ENCODE peak calls at places on chromosome 3, in ten cellular contexts. T, H, R, L, I, Y, N, Q, O and S are unnamed samples.

GRCh38 chr3:41243183-41243582 is 43.9 kb downstream of the CTNNB1 start:
- DNase-seq in T (no peak), H (no peak), R (no peak), L (no peak), I (no peak), Y (no peak), N (no peak), Q (no peak), O (no peak), S (no peak)

GRCh38 chr3:31755911-31756658 is 223.4 kb downstream of the STT3B start:
- DNase-seq in T (no peak), H (no peak), R (no peak), L (no peak), I (no peak), Y (no peak), N (no peak), Q (peak), O (no peak), S (no peak)

GRCh38 chr3:42036483-42036823 is 54.7 kb upstream of the TRAK1 start:
- DNase-seq in T (no peak), H (no peak), R (peak), L (no peak), I (no peak), Y (peak), N (no peak), Q (peak), O (no peak), S (no peak)

GRCh38 chr3:63355809-63356208 is 77.7 kb downstream of the SYNPR start:
- DNase-seq in T (no peak), H (no peak), R (no peak), L (no peak), I (no peak), Y (peak), N (no peak), Q (no peak), O (no peak), S (no peak)

GRCh38 chr3:172321035-172321434 is 127.2 kb downstream of the GHSR start:
- DNase-seq in T (no peak), H (no peak), R (no peak), L (no peak), I (no peak), Y (no peak), N (no peak), Q (peak), O (no peak), S (no peak)

GRCh38 chr3:97949743-97950142 is 22.5 kb downstream of the RIOX2 start:
- DNase-seq in T (no peak), H (no peak), R (no peak), L (no peak), I (no peak), Y (no peak), N (no peak), Q (no peak), O (no peak), S (no peak)

GRCh38 chr3:54663558-54664114 is 264.2 kb downstream of the LRTM1 start:
- DNase-seq in T (no peak), H (no peak), R (no peak), L (no peak), I (no peak), Y (no peak), N (no peak), Q (no peak), O (no peak), S (no peak)

GRCh38 chr3:171122212-171122611 is 95.7 kb upstream of the SLC2A2 start:
- DNase-seq in T (no peak), H (no peak), R (no peak), L (no peak), I (no peak), Y (no peak), N (peak), Q (peak), O (no peak), S (no peak)

GRCh38 chr3:122356402-122356801 is 26.6 kb downstream of the MIX23 start:
- DNase-seq in T (peak), H (peak), R (peak), L (no peak), I (peak), Y (peak), N (peak), Q (peak), O (peak), S (no peak)

GRCh38 chr3:86793786-86794185 is 197.2 kb downstream of the VGLL3 start:
- DNase-seq in T (no peak), H (no peak), R (no peak), L (no peak), I (no peak), Y (peak), N (no peak), Q (peak), O (no peak), S (no peak)

GRCh38 chr3:181741428-181741827 is 29.7 kb downstream of the SOX2 start:
- DNase-seq in T (no peak), H (no peak), R (no peak), L (no peak), I (no peak), Y (no peak), N (no peak), Q (no peak), O (no peak), S (no peak)

GRCh38 chr3:56322862-56323261 is 145.4 kb downstream of the ERC2 start:
- DNase-seq in T (no peak), H (no peak), R (no peak), L (no peak), I (no peak), Y (no peak), N (no peak), Q (no peak), O (no peak), S (no peak)

GRCh38 chr3:186258968-186259367 is 103.1 kb downstream of the DGKG start:
- DNase-seq in T (peak), H (no peak), R (no peak), L (no peak), I (no peak), Y (no peak), N (no peak), Q (no peak), O (no peak), S (no peak)

GRCh38 chr3:3998140-3998977 is 199.1 kb downstream of the LRRN1 start:
- DNase-seq in T (peak), H (no peak), R (no peak), L (no peak), I (peak), Y (no peak), N (no peak), Q (peak), O (peak), S (no peak)

GRCh38 chr3:27130796-27131195 is 238.4 kb downstream of the NEK10 start:
- DNase-seq in T (no peak), H (no peak), R (no peak), L (no peak), I (no peak), Y (no peak), N (no peak), Q (no peak), O (no peak), S (no peak)

GRCh38 chr3:125107861-125108567 is 52.2 kb upstream of the HEG1 start:
- DNase-seq in T (no peak), H (no peak), R (no peak), L (no peak), I (no peak), Y (peak), N (no peak), Q (peak), O (no peak), S (no peak)

GRCh38 chr3:4321732-4322131 is 18.6 kb downstream of the SETMAR start:
- DNase-seq in T (no peak), H (no peak), R (no peak), L (no peak), I (no peak), Y (no peak), N (no peak), Q (no peak), O (no peak), S (no peak)